ENCODE peak calls at places on chromosomes 7 and 10, in four cellular contexts. Q, Z, V and E are unnamed samples. For H3K9me3, the result is how much of the 10 kb centered on the place peaks cover.

GRCh38 chr10:35912615-35913170 is 270.6 kb upstream of the FZD8 start:
- DNase-seq in Q (no peak), Z (no peak), V (no peak), E (no peak)

GRCh38 chr10:104589871-104590270 is 51.2 kb upstream of the SORCS3 start:
- DNase-seq in Q (no peak), Z (no peak), V (peak), E (no peak)

GRCh38 chr10:123537188-123537961 is 128.8 kb upstream of the GPR26 start:
- DNase-seq in Q (no peak), Z (no peak), V (no peak), E (no peak)

GRCh38 chr7:140403878-140404564 is at the start of gene RAB19:
- DNase-seq in Q (no peak), Z (peak), V (no peak), E (no peak)

GRCh38 chr10:20622522-20623270 is 274.4 kb downstream of the NEBL start:
- DNase-seq in Q (no peak), Z (no peak), V (no peak), E (no peak)

GRCh38 chr7:44065431-44066110 is at the start of gene PGAM2:
- DNase-seq in Q (peak), Z (no peak), V (no peak), E (peak)

GRCh38 chr10:65611592-65611991 is 1314.2 kb upstream of the LRRTM3 start:
- DNase-seq in Q (no peak), Z (no peak), V (no peak), E (no peak)

GRCh38 chr7:115724400-115725056 is 306.0 kb downstream of the TFEC start:
- DNase-seq in Q (no peak), Z (no peak), V (no peak), E (no peak)

GRCh38 chr10:61804414-61804813 is 97.1 kb upstream of the ARID5B start:
- DNase-seq in Q (no peak), Z (no peak), V (no peak), E (no peak)

GRCh38 chr7:112205348-112206237 is 606 bp downstream of the DOCK4 start:
- DNase-seq in Q (peak), Z (peak), V (peak), E (peak)

GRCh38 chr7:9324513-9324912 is 891.1 kb downstream of the NXPH1 start:
- DNase-seq in Q (no peak), Z (no peak), V (no peak), E (no peak)

GRCh38 chr10:71911296-71911954 is 52.8 kb upstream of the CHST3 start:
- DNase-seq in Q (no peak), Z (no peak), V (no peak), E (peak)

GRCh38 chr10:92822964-92823363 is 25.4 kb upstream of the EXOC6 start:
- DNase-seq in Q (no peak), Z (no peak), V (no peak), E (no peak)

GRCh38 chr10:5975641-5976473 is 1.5 kb downstream of the IL15RA start:
- DNase-seq in Q (peak), Z (peak), V (no peak), E (no peak)

GRCh38 chr10:73906524-73907447 is 4.1 kb upstream of the PLAU start:
- DNase-seq in Q (peak), Z (no peak), V (peak), E (peak)

GRCh38 chr7:28573059-28573553 is 160.8 kb downstream of the CREB5 start:
- DNase-seq in Q (no peak), Z (peak), V (no peak), E (peak)

GRCh38 chr7:142956951-142957623 is 5.1 kb downstream of the KEL start:
- DNase-seq in Q (no peak), Z (no peak), V (peak), E (no peak)

GRCh38 chr10:99396471-99396870 is 34.0 kb downstream of the GOT1 start:
- DNase-seq in Q (no peak), Z (no peak), V (no peak), E (no peak)

GRCh38 chr10:115141254-115141653 is 48.1 kb downstream of the ATRNL1 start:
- DNase-seq in Q (no peak), Z (no peak), V (no peak), E (no peak)

GRCh38 chr7:23654508-23654907 is 25.5 kb upstream of the FAM221A start:
- DNase-seq in Q (peak), Z (peak), V (peak), E (no peak)

GRCh38 chr10:90723416-90724068 is 134.3 kb downstream of the HTR7 start:
- DNase-seq in Q (no peak), Z (no peak), V (no peak), E (no peak)

GRCh38 chr10:119734396-119735332 is 8.8 kb downstream of the INPP5F start:
- DNase-seq in Q (no peak), Z (no peak), V (no peak), E (no peak)

GRCh38 chr7:81499262-81500116 is 270.4 kb downstream of the HGF start:
- DNase-seq in Q (no peak), Z (no peak), V (peak), E (no peak)

GRCh38 chr7:36232971-36233550 is 80.0 kb downstream of the EEPD1 start:
- DNase-seq in Q (no peak), Z (no peak), V (no peak), E (no peak)

GRCh38 chr10:133401500-133401899 is 7.5 kb downstream of the MTG1 start:
- DNase-seq in Q (peak), Z (peak), V (no peak), E (no peak)

GRCh38 chr7:93728292-93728691 is 153.8 kb upstream of the CALCR start:
- DNase-seq in Q (no peak), Z (no peak), V (no peak), E (no peak)

GRCh38 chr10:68697106-68697505 is 23.9 kb upstream of the CCAR1 start:
- DNase-seq in Q (no peak), Z (no peak), V (no peak), E (no peak)

GRCh38 chr7:11623093-11623678 is 208.8 kb downstream of the THSD7A start:
- DNase-seq in Q (no peak), Z (no peak), V (peak), E (no peak)

GRCh38 chr10:108521827-108522503 is 1357.5 kb upstream of the SORCS1 start:
- DNase-seq in Q (no peak), Z (no peak), V (no peak), E (no peak)

GRCh38 chr10:44859546-44860285 is 51.4 kb upstream of the TMEM72 start:
- DNase-seq in Q (no peak), Z (no peak), V (no peak), E (no peak)

GRCh38 chr7:101864039-101864438 is 46.6 kb downstream of the CUX1 start:
- DNase-seq in Q (no peak), Z (no peak), V (no peak), E (no peak)
- TF ChIP-seq POLR2A in Q (no peak), Z (no peak), V (no peak), E (no peak)

DNA sequence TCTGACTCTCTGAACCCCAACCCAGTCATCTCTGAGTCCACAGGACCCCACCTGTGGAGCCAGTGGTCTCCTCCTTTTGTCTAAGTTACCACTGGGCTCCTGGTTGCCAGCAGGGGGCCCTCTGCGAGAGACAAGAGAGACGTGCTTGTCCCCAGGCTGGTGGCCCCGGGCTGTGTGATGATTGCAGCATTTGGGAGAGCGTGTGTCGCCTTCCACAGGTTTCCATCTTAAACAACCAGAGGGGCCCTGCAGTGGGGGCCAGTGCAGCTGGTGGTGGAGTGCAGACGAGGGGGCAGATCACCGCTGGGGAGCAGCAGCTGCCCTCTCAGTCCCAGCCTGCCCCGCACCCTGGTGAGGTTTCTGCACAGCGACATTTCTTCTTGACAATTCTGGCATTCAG is 122.4 kb upstream of the PPP2R2D start:
- DNase-seq in Q (no peak), Z (peak), V (no peak), E (no peak)
- H3K9me3 ChIP-seq in Q (under half), Z (under half), V (under half), E (under half)

GRCh38 chr7:1536768-1537630 is 6.5 kb downstream of the MAFK start:
- DNase-seq in Q (peak), Z (peak), V (peak), E (peak)

GRCh38 chr7:1539346-1540321 is 9.1 kb downstream of the MAFK start:
- DNase-seq in Q (no peak), Z (no peak), V (no peak), E (no peak)

GRCh38 chr7:1538544-1539345 is 8.2 kb downstream of the MAFK start:
- DNase-seq in Q (no peak), Z (no peak), V (no peak), E (peak)

GRCh38 chr7:1536105-1536767 is 5.7 kb downstream of the MAFK start:
- DNase-seq in Q (peak), Z (no peak), V (no peak), E (peak)

DNA sequence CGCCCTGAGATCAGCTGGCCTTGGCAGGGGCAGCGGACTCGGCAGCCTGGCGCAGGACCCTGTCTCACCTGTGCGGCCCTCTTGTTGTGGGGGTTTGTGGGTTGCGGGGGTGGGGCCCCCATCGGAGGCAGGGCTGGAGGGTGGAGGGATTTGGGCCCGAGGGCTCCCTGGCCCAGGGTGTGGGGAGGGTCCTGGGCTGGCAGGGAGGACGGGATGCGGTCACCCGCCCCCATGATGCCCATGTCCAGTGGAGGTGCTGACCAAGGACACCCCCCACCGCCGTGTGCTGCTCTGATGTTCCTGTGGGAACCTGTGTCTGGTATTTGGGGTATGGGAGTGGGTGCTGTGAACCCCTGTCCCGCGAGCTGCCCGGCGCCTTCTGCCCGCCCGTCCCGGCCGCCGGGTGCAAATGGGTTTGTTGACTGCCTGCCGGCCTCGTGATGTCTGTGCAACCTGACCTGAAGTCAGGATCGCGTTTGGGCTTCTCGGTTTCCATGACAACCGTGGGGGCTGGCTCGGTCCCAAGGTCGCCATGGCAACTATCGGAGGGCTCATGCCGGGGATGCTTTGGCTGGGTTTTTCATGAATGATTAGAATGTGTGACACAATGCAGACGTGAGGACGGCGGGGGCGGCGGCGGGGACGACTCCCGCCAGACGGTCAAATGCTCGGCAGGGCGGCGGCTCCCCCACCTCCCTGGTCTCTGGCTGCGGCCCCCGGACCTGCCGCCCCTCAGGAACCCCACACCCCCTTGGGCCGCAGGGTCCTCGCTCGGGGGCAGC is 7.3 kb downstream of the MAFK start:
- DNase-seq in Q (peak), Z (peak), V (peak), E (peak)
- TF ChIP-seq POLR2A in Q (peak), Z (no peak), V (peak), E (peak)

GRCh38 chr7:158460665-158461064 is 127.0 kb downstream of the PTPRN2 start:
- DNase-seq in Q (no peak), Z (no peak), V (no peak), E (no peak)

GRCh38 chr7:158458716-158459282 is 128.8 kb downstream of the PTPRN2 start:
- DNase-seq in Q (no peak), Z (no peak), V (no peak), E (no peak)

GRCh38 chr7:158467562-158467961 is 120.1 kb downstream of the PTPRN2 start:
- DNase-seq in Q (no peak), Z (no peak), V (no peak), E (no peak)

GRCh38 chr7:158461824-158462223 is 125.8 kb downstream of the PTPRN2 start:
- DNase-seq in Q (no peak), Z (no peak), V (no peak), E (no peak)

GRCh38 chr7:158463317-158463716 is 124.3 kb downstream of the PTPRN2 start:
- DNase-seq in Q (no peak), Z (no peak), V (no peak), E (no peak)
- H3K9me3 ChIP-seq in Q (under half), Z (under half), V (under half), E (under half)

GRCh38 chr7:101728888-101729883 is 88.2 kb upstream of the CUX1 start:
- DNase-seq in Q (peak), Z (peak), V (no peak), E (no peak)
- TF ChIP-seq POLR2A in Q (peak), Z (no peak), V (no peak), E (no peak)

DNA sequence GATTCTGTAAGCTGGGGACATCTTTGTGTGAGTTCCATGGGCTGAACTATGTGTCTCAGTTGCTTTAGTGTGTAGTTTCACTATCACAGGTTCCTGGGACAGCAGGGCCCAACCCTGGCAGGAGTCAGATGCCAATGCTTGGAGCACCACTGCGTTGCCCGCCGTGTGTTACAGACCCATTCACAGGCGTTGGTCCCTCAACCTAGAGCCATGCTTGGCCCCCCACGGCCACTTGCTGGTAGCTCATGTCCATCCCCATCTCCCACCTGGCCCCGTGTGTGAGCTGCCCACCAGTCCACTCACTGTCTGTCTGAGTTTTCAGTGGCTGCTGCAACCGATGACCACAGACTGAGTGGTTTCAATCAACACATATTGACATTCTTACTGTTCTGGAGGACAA is 546.9 kb downstream of the TCERG1L start:
- DNase-seq in Q (no peak), Z (no peak), V (no peak), E (no peak)
- H3K9me3 ChIP-seq in Q (under half), Z (under half), V (under half), E (under half)

DNA sequence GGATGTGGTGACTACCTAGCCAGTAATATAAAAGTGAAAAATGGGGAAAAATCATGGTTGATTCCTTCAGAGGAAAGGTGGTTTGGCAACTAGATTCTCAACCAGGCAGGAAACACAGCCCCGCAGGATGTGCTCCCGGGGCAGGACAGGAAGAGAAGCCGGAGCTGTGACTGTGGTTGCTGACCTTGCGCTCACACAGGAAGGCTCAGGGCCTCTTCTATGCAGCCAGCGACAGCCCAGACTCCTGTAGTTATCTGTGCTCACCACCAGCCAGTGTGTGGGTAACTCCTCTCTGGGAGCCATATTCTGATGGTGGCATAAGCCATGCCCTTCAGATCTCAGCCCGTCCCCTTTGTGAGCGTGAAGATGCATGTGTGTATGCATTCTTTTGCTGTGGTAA is 138.2 kb downstream of the RNF216 start:
- DNase-seq in Q (peak), Z (no peak), V (no peak), E (peak)
- TF ChIP-seq POLR2A in Q (no peak), Z (no peak), V (no peak), E (no peak)

DNA sequence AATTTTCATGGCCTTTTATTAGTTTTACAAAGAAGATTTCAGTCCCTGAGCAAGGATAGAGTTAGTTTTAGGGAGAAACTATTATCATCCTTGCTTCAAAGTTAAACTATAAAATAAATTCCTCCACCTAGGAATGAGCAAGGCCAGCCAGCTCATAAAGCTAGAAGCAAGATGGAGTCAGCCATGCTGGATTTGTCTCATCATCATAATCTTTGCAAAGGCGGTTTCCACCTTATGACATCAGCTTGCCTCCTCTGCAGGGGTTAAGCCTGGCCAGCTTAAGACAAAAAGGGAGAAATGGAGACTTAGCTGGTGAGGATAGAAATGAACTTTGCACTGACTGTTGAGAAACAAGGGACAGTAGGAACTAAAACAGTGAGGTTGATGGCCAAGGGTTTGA is 18.7 kb downstream of the SSMEM1 start:
- DNase-seq in Q (no peak), Z (no peak), V (no peak), E (no peak)
- H3K9me3 ChIP-seq in Q (under half), Z (under half), V (under half), E (under half)

DNA sequence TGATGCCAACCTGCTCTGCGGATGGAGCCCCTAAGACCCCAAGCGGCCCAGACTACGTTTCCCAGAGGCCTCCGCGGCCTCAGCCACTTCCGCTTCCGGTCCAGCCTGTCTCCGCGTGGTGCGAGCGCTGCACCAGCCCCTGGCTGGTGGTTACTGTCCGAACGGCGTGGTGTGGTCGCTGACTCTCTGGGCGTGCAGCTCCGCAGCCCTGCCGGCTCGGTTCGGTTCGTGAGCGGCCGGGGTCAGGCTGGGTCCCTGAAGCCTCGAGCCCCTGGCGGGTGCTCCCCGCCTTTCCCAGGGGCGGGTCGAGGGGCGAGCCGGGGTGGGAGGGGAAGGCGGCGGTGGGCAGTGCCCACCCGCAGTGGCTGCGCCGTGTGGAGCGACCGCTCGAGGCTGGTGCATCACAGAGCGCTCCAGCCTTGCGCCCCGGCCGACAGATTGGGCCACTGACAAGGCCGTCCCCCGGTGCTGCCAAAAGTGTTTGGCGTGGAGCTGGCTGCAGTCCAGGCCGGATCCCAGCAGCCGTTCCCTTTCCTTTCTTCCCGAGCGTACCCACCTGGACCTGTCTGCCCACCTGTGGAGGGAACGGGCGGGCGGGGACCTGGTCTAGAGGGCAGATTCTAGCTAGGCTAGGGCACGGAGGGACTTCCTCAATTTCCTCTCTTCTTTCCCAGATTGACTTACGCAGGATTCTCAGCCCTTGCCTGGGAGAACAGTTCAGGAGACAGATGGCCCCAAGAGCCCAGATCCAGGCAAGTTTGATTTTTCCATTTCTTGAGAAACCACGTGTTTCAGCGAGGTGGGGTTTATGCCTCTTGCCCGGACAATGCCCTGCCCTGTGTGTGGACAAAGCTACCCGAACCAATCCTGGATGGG is at the start of gene ZNF485:
- DNase-seq in Q (peak), Z (peak), V (peak), E (peak)
- TF ChIP-seq POLR2A in Q (no peak), Z (no peak), V (peak), E (peak)